ENCODE peak calls at places on chromosomes 7 and 10, in five cellular contexts. C is neuronal stem cell, Y is mesenchymal stem cell, A is H1, X is trophoblast cell. W is an unnamed sample.

GRCh38 chr10:131047501-131047900 is 264.0 kb downstream of the TCERG1L start:
- DNase-seq in Y (no peak), C (no peak), A (no peak), X (no peak), W (no peak)

GRCh38 chr10:112363696-112364688 is 9.9 kb upstream of the ACSL5 start:
- DNase-seq in C (no peak), X (no peak), A (no peak), Y (no peak), W (no peak)

GRCh38 chr10:70090951-70091350 is 38.3 kb downstream of the MACROH2A2 start:
- DNase-seq in X (no peak), Y (no peak), C (no peak), A (no peak), W (no peak)

GRCh38 chr10:131697461-131698128 is 203.2 kb upstream of the PPP2R2D start:
- DNase-seq in A (no peak), C (no peak), Y (no peak), X (no peak), W (peak)

GRCh38 chr10:62658516-62658915 is 146.0 kb upstream of the ADO start:
- DNase-seq in A (no peak), X (no peak), C (no peak), Y (no peak), W (no peak)

GRCh38 chr7:46774515-46774914 is 807.4 kb downstream of the TNS3 start:
- DNase-seq in X (no peak), C (no peak), A (no peak), Y (no peak), W (no peak)

GRCh38 chr7:35681630-35682029 is 13.3 kb downstream of the HERPUD2 start:
- DNase-seq in X (no peak), C (no peak), A (no peak), Y (no peak), W (no peak)

GRCh38 chr10:86260564-86260963 is 106.0 kb downstream of the GRID1 start:
- DNase-seq in Y (no peak), A (no peak), C (no peak), X (no peak), W (peak)

GRCh38 chr7:100964630-100965029 is 4.7 kb upstream of the MUC12 start:
- DNase-seq in X (no peak), A (no peak), Y (no peak), C (no peak), W (peak)

GRCh38 chr10:91381562-91381923 is 28.6 kb upstream of the HECTD2 start:
- DNase-seq in X (no peak), C (no peak), Y (no peak), A (no peak), W (no peak)

GRCh38 chr10:11345224-11346054 is 266.0 kb downstream of the USP6NL start:
- DNase-seq in Y (peak), C (no peak), A (peak), X (peak), W (peak)
- H2AK5ac ChIP-seq in Y (no peak), C (no peak), A (no peak), X (no peak), W (no peak)

GRCh38 chr10:129909531-129910286 is 54.4 kb downstream of the EBF3 start:
- DNase-seq in X (no peak), A (no peak), Y (no peak), C (no peak), W (no peak)
- H2BK12ac ChIP-seq in X (no peak), A (no peak), Y (no peak), C (no peak), W (no peak)

GRCh38 chr7:139648617-139648932 is 125.1 kb downstream of the CLEC2L start:
- DNase-seq in Y (no peak), X (no peak), C (no peak), A (no peak), W (no peak)

GRCh38 chr7:139646566-139646965 is 123.1 kb downstream of the CLEC2L start:
- DNase-seq in X (no peak), A (no peak), C (no peak), Y (no peak), W (no peak)

GRCh38 chr7:139647085-139647484 is 123.6 kb downstream of the CLEC2L start:
- DNase-seq in X (no peak), C (no peak), Y (no peak), A (no peak), W (no peak)

GRCh38 chr7:139648941-139649425 is 125.5 kb downstream of the CLEC2L start:
- DNase-seq in C (no peak), X (no peak), A (no peak), Y (no peak), W (no peak)

GRCh38 chr7:139647812-139648616 is 124.5 kb downstream of the CLEC2L start:
- DNase-seq in C (no peak), X (no peak), A (no peak), Y (peak), W (no peak)
- H4K91ac ChIP-seq in C (no peak), X (no peak), A (no peak), Y (peak), W (no peak)

GRCh38 chr10:78214931-78215330 is 181.3 kb downstream of the RPS24 start:
- DNase-seq in Y (no peak), C (no peak), X (no peak), A (no peak), W (no peak)
- H2AK5ac ChIP-seq in Y (no peak), C (no peak), X (no peak), A (no peak), W (no peak)

GRCh38 chr7:124261710-124262109 is 228.8 kb upstream of the TMEM229A start:
- DNase-seq in X (no peak), Y (no peak), A (no peak), C (no peak), W (no peak)
- H2BK12ac ChIP-seq in X (no peak), Y (no peak), A (no peak), C (no peak), W (no peak)

GRCh38 chr7:94294471-94295131 is 100.1 kb upstream of the COL1A2 start:
- DNase-seq in Y (no peak), X (no peak), A (no peak), C (no peak), W (no peak)
- H4K91ac ChIP-seq in Y (no peak), X (no peak), A (no peak), C (no peak), W (no peak)

GRCh38 chr10:47040681-47041080 is 129.5 kb downstream of the PTPN20 start:
- DNase-seq in C (no peak), X (no peak), Y (no peak), A (no peak), W (no peak)
- H2AK5ac ChIP-seq in C (no peak), X (no peak), Y (no peak), A (no peak), W (no peak)

DNA sequence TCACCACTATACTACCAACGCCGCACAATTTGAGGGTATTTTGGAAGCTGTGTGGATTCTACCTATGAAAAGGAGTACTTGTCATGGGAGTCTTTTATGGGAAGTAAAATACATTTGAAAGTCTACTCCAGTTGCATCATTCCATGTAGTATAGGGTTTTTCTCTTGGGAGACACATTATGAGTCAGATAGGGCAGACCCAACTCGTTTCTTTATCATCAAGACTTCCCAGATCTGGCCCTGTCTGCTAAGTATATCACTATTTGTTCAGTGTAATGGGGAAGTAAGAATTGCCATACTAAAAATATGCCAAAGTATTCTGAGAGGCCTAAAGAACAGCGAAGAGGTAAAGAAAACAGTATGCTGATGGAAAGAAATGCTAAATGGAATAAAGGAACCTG is 144.2 kb downstream of the SPAG6 start:
- DNase-seq in C (no peak), Y (no peak), X (no peak), A (no peak), W (no peak)
- H2BK12ac ChIP-seq in C (no peak), Y (no peak), X (no peak), A (no peak), W (no peak)

DNA sequence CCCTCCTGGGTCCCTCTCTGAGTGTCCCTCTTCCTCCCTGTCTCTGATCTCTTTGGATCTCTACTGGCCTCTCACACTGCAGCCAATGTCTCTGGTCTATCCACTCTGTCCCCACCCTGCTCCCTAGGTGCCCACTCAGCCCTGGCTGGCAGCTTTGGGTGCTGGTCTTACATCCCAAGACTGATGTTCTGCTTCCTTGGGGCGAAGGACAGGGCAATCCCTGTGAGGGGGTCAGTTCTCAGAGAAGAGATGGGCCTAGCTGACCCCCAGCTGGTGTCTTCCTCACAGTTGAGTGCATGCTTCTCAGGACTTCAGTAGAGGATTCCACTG is 51.7 kb upstream of the CAMK2B start:
- DNase-seq in Y (no peak), C (no peak), A (no peak), X (no peak), W (peak)
- H4K91ac ChIP-seq in Y (peak), C (no peak), A (no peak), X (no peak), W (no peak)